ENCODE peak calls at places on chromosome 1, in five cellular contexts. A is Kasumi-1; M is AG09309; Y is stimulated activated CD4-positive, alpha-beta T cell treated with anti-CD3 and anti-CD28 coated beads, Interleukin-2, amount 100 ng/mL, for 48 hours; U is HS-27A. V is an unnamed sample.

GRCh38 chr1:116286541-116286971 is 86.5 kb upstream of the ATP1A1 start:
- DNase-seq in A (no peak), M (peak; percentile 34), Y (no peak), U (peak; percentile 90), V (no peak)

GRCh38 chr1:198560093-198560638 is 19.7 kb upstream of the ATP6V1G3 start:
- DNase-seq in A (peak; percentile 30), M (no peak), Y (no peak), U (no peak), V (no peak)

GRCh38 chr1:5901150-5901549 is 91.1 kb downstream of the NPHP4 start:
- DNase-seq in A (no peak), M (no peak), Y (no peak), U (no peak), V (no peak)

GRCh38 chr1:168099314-168099920 is 37.3 kb downstream of the GPR161 start:
- DNase-seq in A (no peak), M (no peak), Y (no peak), U (no peak), V (no peak)

GRCh38 chr1:201361652-201362504 is 15.6 kb downstream of the TNNT2 start:
- DNase-seq in A (peak; percentile 5), M (no peak), Y (peak; percentile 30), U (no peak), V (peak; percentile 48)

GRCh38 chr1:55211909-55212308 is 3.3 kb downstream of the USP24 start:
- DNase-seq in A (peak; percentile 49), M (no peak), Y (no peak), U (no peak), V (no peak)

GRCh38 chr1:27968692-27969091 is 8.9 kb downstream of the XKR8 start:
- DNase-seq in A (no peak), M (peak; percentile 87), Y (no peak), U (peak; percentile 73), V (no peak)

GRCh38 chr1:17731460-17731859 is 23.7 kb upstream of the ACTL8 start:
- DNase-seq in A (no peak), M (no peak), Y (no peak), U (no peak), V (no peak)

GRCh38 chr1:76835203-76835602 is 32.1 kb upstream of the ST6GALNAC5 start:
- DNase-seq in A (no peak), M (peak; percentile 5), Y (no peak), U (peak; percentile 23), V (no peak)

GRCh38 chr1:89604414-89604735 is 28.5 kb upstream of the LRRC8C start:
- DNase-seq in A (no peak), M (no peak), Y (peak; percentile 27), U (no peak), V (no peak)

GRCh38 chr1:55288245-55288644 is 73.1 kb upstream of the USP24 start:
- DNase-seq in A (no peak), M (no peak), Y (no peak), U (no peak), V (no peak)